ENCODE peak calls at places on chromosomes 11 and 22, in five cellular contexts. A, G, R, Q and Z are unnamed samples.

GRCh38 chr11:113202431-113202830 is 112.0 kb upstream of the TTC12 start:
- DNase-seq in A (no peak), G (no peak), R (no peak), Q (no peak), Z (no peak)

GRCh38 chr22:31496007-31496734 is at the start of gene SFI1:
- DNase-seq in A (peak), G (peak), R (peak), Q (peak), Z (peak)

GRCh38 chr11:76916712-76917111 is 56.0 kb downstream of the ACER3 start:
- DNase-seq in A (no peak), G (no peak), R (no peak), Q (no peak), Z (no peak)

GRCh38 chr11:13040969-13041561 is 31.9 kb downstream of the RASSF10 start:
- DNase-seq in A (no peak), G (no peak), R (no peak), Q (no peak), Z (no peak)

GRCh38 chr22:37177755-37178154 is 10.3 kb downstream of the C1QTNF6 start:
- DNase-seq in A (no peak), G (no peak), R (no peak), Q (no peak), Z (no peak)

GRCh38 chr11:13117344-13117743 is 108.2 kb downstream of the RASSF10 start:
- DNase-seq in A (no peak), G (no peak), R (no peak), Q (no peak), Z (no peak)

GRCh38 chr11:61985863-61986262 is 18.4 kb upstream of the FTH1 start:
- DNase-seq in A (no peak), G (no peak), R (no peak), Q (no peak), Z (no peak)

GRCh38 chr11:47412152-47412746 is 3.9 kb downstream of the SLC39A13 start:
- DNase-seq in A (peak), G (peak), R (no peak), Q (no peak), Z (peak)

GRCh38 chr11:69651834-69652620 is 11.1 kb downstream of the CCND1 start:
- DNase-seq in A (no peak), G (no peak), R (no peak), Q (no peak), Z (no peak)

GRCh38 chr11:59181746-59182456 is 10.0 kb downstream of the DTX4 start:
- DNase-seq in A (no peak), G (no peak), R (no peak), Q (no peak), Z (no peak)

GRCh38 chr11:35082322-35083180 is 56.4 kb upstream of the CD44 start:
- DNase-seq in A (peak), G (peak), R (no peak), Q (peak), Z (peak)

GRCh38 chr22:25113316-25113721 is 86.3 kb upstream of the CRYBB3 start:
- DNase-seq in A (no peak), G (no peak), R (no peak), Q (no peak), Z (no peak)

GRCh38 chr22:30304495-30305244 is 15.4 kb upstream of the CASTOR1 start:
- DNase-seq in A (no peak), G (no peak), R (no peak), Q (no peak), Z (no peak)

GRCh38 chr11:108498046-108498815 is at the start of gene POGLUT3:
- DNase-seq in A (peak), G (peak), R (peak), Q (no peak), Z (peak)

GRCh38 chr22:45644714-45645113 is 26.9 kb upstream of the ATXN10 start:
- DNase-seq in A (no peak), G (no peak), R (no peak), Q (no peak), Z (no peak)

GRCh38 chr11:70552441-70553150 is 154.3 kb downstream of the CTTN start:
- DNase-seq in A (no peak), G (no peak), R (no peak), Q (no peak), Z (no peak)

GRCh38 chr22:22942511-22943329 is 55.1 kb downstream of the IGLL5 start:
- DNase-seq in A (peak), G (peak), R (no peak), Q (peak), Z (peak)

GRCh38 chr11:13384837-13385417 is 78.1 kb downstream of the BTBD10 start:
- DNase-seq in A (peak), G (peak), R (no peak), Q (peak), Z (no peak)

GRCh38 chr11:91947215-91947614 is 277.4 kb upstream of the FAT3 start:
- DNase-seq in A (no peak), G (no peak), R (no peak), Q (no peak), Z (no peak)

GRCh38 chr11:18485905-18486528 is 30.4 kb downstream of the LDHAL6A start:
- DNase-seq in A (no peak), G (no peak), R (no peak), Q (no peak), Z (no peak)

GRCh38 chr11:44319552-44320288 is 9.8 kb upstream of the ALX4 start:
- DNase-seq in A (peak), G (no peak), R (no peak), Q (no peak), Z (no peak)

GRCh38 chr11:73194034-73194507 is 24.0 kb upstream of the P2RY2 start:
- DNase-seq in A (no peak), G (peak), R (no peak), Q (no peak), Z (no peak)

GRCh38 chr11:91220476-91221202 is 997.8 kb upstream of the CHORDC1 start:
- DNase-seq in A (peak), G (no peak), R (no peak), Q (no peak), Z (no peak)

GRCh38 chr11:70796601-70797000 is 398.3 kb downstream of the CTTN start:
- DNase-seq in A (no peak), G (peak), R (no peak), Q (no peak), Z (no peak)

GRCh38 chr11:3104961-3105790 is 48.0 kb upstream of the CARS1 start:
- DNase-seq in A (no peak), G (peak), R (no peak), Q (no peak), Z (no peak)

GRCh38 chr22:32005453-32005852 is 37.6 kb upstream of the SLC5A1 start:
- DNase-seq in A (peak), G (no peak), R (no peak), Q (no peak), Z (no peak)

GRCh38 chr11:22634897-22635629 is 9.4 kb upstream of the FANCF start:
- DNase-seq in A (peak), G (peak), R (no peak), Q (peak), Z (no peak)

GRCh38 chr11:94423467-94423866 is 22.2 kb upstream of the GPR83 start:
- DNase-seq in A (no peak), G (no peak), R (no peak), Q (no peak), Z (no peak)

GRCh38 chr22:36470162-36470993 is 11.1 kb downstream of the TXN2 start:
- DNase-seq in A (peak), G (peak), R (peak), Q (peak), Z (peak)